ENCODE peak calls at places on chromosomes 7 and 10, in seven cellular contexts. P is right lobe of liver, I is WTC11, G is uterus, S is nephron progenitor cell, E is right atrium auricular region, J is type B pancreatic cell. M is an unnamed sample.

GRCh38 chr10:61500460-61500859 is 47.3 kb upstream of the TMEM26 start:
- DNase-seq in P (no peak), I (no peak), G (no peak), S (no peak), E (no peak), J (no peak), M (no peak)

GRCh38 chr10:97103682-97104081 is 82.1 kb downstream of the SLIT1 start:
- DNase-seq in P (no peak), I (no peak), G (no peak), S (no peak), E (no peak), J (no peak), M (no peak)

GRCh38 chr7:148115308-148115707 is 475.3 kb upstream of the C7orf33 start:
- DNase-seq in P (no peak), I (no peak), G (no peak), S (no peak), E (no peak), J (no peak), M (no peak)

GRCh38 chr7:69599211-69599878 is 1.1 kb downstream of the AUTS2 start:
- DNase-seq in P (no peak), I (peak; percentile 50), G (peak; percentile 23), S (peak; percentile 55), E (no peak), J (peak; percentile 73), M (peak; percentile 64)

GRCh38 chr10:124694467-124695195 is 49.5 kb downstream of the FAM53B start:
- DNase-seq in P (no peak), I (no peak), G (no peak), S (no peak), E (no peak), J (no peak), M (no peak)

GRCh38 chr10:69492091-69492745 is 41.0 kb downstream of the TSPAN15 start:
- DNase-seq in P (no peak), I (no peak), G (peak; percentile 13), S (no peak), E (no peak), J (no peak), M (peak; percentile 57)

GRCh38 chr10:1603181-1603580 is 134.1 kb downstream of the ADARB2 start:
- DNase-seq in P (no peak), I (no peak), G (no peak), S (no peak), E (no peak), J (peak; percentile 49), M (no peak)

GRCh38 chr7:3915337-3915865 is 614.3 kb downstream of the SDK1 start:
- DNase-seq in P (no peak), I (no peak), G (no peak), S (no peak), E (no peak), J (no peak), M (no peak)

GRCh38 chr7:126569402-126569801 is 683.3 kb downstream of the GRM8 start:
- DNase-seq in P (no peak), I (no peak), G (no peak), S (no peak), E (no peak), J (no peak), M (no peak)

GRCh38 chr7:20199015-20199737 is 18.0 kb downstream of the MACC1 start:
- DNase-seq in P (no peak), I (no peak), G (peak; percentile 39), S (no peak), E (no peak), J (no peak), M (no peak)

GRCh38 chr7:57651006-57651405 is 201.0 kb downstream of the ZNF716 start:
- DNase-seq in P (no peak), I (no peak), G (no peak), S (no peak), E (no peak), J (no peak), M (no peak)

GRCh38 chr10:102347236-102347828 is 48.2 kb upstream of the NFKB2 start:
- DNase-seq in P (peak; percentile 53), I (peak; percentile 70), G (peak; percentile 21), S (peak; percentile 42), E (peak; percentile 59), J (no peak), M (peak; percentile 67)

GRCh38 chr10:117685431-117685830 is 142.9 kb downstream of the EMX2 start:
- DNase-seq in P (no peak), I (no peak), G (no peak), S (no peak), E (no peak), J (no peak), M (no peak)

GRCh38 chr7:46494026-46494425 is 573.0 kb upstream of the IGFBP3 start:
- DNase-seq in P (no peak), I (no peak), G (no peak), S (no peak), E (no peak), J (no peak), M (no peak)

GRCh38 chr10:117346574-117346973 is 28.7 kb downstream of the PDZD8 start:
- DNase-seq in P (no peak), I (peak; percentile 86), G (no peak), S (no peak), E (no peak), J (no peak), M (no peak)

DNA sequence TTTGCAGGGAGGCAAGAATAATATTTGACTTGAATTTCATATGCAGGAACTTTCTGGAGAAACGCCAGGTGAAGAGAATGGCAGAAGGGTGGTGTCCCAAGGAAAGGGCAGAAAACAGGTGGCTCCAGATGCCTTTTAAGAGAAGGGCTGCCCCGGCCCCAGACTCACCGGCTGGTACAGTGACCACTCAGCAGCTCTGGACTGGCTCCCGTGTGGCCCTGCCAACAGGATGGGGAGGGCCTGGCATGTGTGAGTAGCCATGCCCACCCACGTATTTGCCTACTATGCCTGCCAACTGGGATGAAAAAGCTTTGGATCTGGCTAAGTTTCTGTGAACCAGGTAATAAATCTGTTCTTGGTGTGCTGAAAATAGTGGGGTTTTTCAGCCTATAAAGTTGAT is 159.5 kb downstream of the PRKAG2 start:
- DNase-seq in P (peak; percentile 91), I (no peak), G (no peak), S (no peak), E (no peak), J (no peak), M (no peak)
- TF ChIP-seq CTCF in P (no peak), I (no peak), G (no peak), S (no peak), E (no peak), J (no peak), M (no peak)

GRCh38 chr10:33067917-33068316 is 109.9 kb upstream of the ITGB1 start:
- DNase-seq in P (no peak), I (no peak), G (no peak), S (no peak), E (no peak), J (no peak), M (no peak)

GRCh38 chr10:33074443-33074842 is 116.4 kb upstream of the ITGB1 start:
- DNase-seq in P (no peak), I (no peak), G (no peak), S (no peak), E (no peak), J (no peak), M (no peak)

GRCh38 chr10:33070101-33070500 is 112.1 kb upstream of the ITGB1 start:
- DNase-seq in P (no peak), I (no peak), G (no peak), S (no peak), E (no peak), J (no peak), M (no peak)

GRCh38 chr10:33071857-33072256 is 113.8 kb upstream of the ITGB1 start:
- DNase-seq in P (no peak), I (no peak), G (no peak), S (no peak), E (no peak), J (no peak), M (no peak)

GRCh38 chr10:33073641-33074410 is 115.8 kb upstream of the ITGB1 start:
- DNase-seq in P (no peak), I (no peak), G (peak; percentile 29), S (no peak), E (no peak), J (no peak), M (no peak)
- TF ChIP-seq CTCF in P (no peak), I (no peak), G (no peak), S (no peak), E (no peak), J (no peak), M (peak; percentile 10)

GRCh38 chr7:151125459-151125834 is 39.2 kb downstream of the AGAP3 start:
- DNase-seq in P (no peak), I (peak; percentile 83), G (no peak), S (peak; percentile 76), E (no peak), J (no peak), M (peak; percentile 84)
- TF ChIP-seq CTCF in P (no peak), I (no peak), G (no peak), S (no peak), E (peak; percentile 51), J (peak; percentile 55), M (no peak)

GRCh38 chr7:79398145-79398749 is 55.2 kb downstream of the MAGI2 start:
- DNase-seq in P (no peak), I (no peak), G (no peak), S (no peak), E (no peak), J (no peak), M (no peak)
- TF ChIP-seq CTCF in P (no peak), I (no peak), G (no peak), S (no peak), E (no peak), J (no peak), M (no peak)

GRCh38 chr7:81501220-81501619 is 268.6 kb downstream of the HGF start:
- DNase-seq in P (no peak), I (no peak), G (no peak), S (no peak), E (no peak), J (no peak), M (no peak)
- TF ChIP-seq CTCF in P (peak; percentile 28), I (no peak), G (no peak), S (no peak), E (peak; percentile 51), J (peak; percentile 38), M (no peak)

GRCh38 chr10:80182986-80183385 is 22.4 kb downstream of the ANXA11 start:
- DNase-seq in P (no peak), I (no peak), G (no peak), S (no peak), E (no peak), J (no peak), M (no peak)
- TF ChIP-seq CTCF in P (no peak), I (no peak), G (no peak), S (no peak), E (no peak), J (no peak), M (no peak)

GRCh38 chr7:52017802-52018679 is 701.4 kb upstream of the COBL start:
- DNase-seq in P (peak; percentile 51), I (peak; percentile 85), G (no peak), S (peak; percentile 53), E (no peak), J (no peak), M (peak; percentile 61)
- TF ChIP-seq CTCF in P (peak; percentile 63), I (peak; percentile 83), G (no peak), S (peak; percentile 57), E (peak; percentile 39), J (peak; percentile 82), M (peak; percentile 85)

GRCh38 chr10:94349327-94349726 is 13.4 kb downstream of the NOC3L start:
- DNase-seq in P (no peak), I (no peak), G (no peak), S (no peak), E (no peak), J (no peak), M (no peak)
- TF ChIP-seq CTCF in P (no peak), I (no peak), G (no peak), S (no peak), E (no peak), J (no peak), M (no peak)

GRCh38 chr7:665751-666453 is 60.6 kb upstream of the DNAAF5 start:
- DNase-seq in P (no peak), I (peak; percentile 58), G (peak; percentile 68), S (no peak), E (peak; percentile 66), J (no peak), M (no peak)
- TF ChIP-seq CTCF in P (no peak), I (no peak), G (peak; percentile 24), S (no peak), E (peak; percentile 57), J (no peak), M (no peak)

M was measured in glutamatergic neuron.